ENCODE peak calls at places on chromosomes 16 and 17, in eight cellular contexts. One of them, this sample, is unnamed.
A peak's percentile ranks its signal among the peaks of the same experiment; 100 is the strongest.

GRCh38 chr16:720507-720989 is 398 bp upstream of the ANTKMT start:
- DNase-seq in IMR-90: peak; percentile 70
- DNase-seq in transverse colon: peak; percentile 46
- DNase-seq in uterus: peak; percentile 51
- DNase-seq in HCT116: no peak
- DNase-seq in esophagus squamous epithelium: no peak
- DNase-seq in body of pancreas: peak; percentile 44
- DNase-seq in breast epithelium: no peak
- DNase-seq in this sample: no peak

GRCh38 chr17:33436321-33436720 is 143.2 kb upstream of the ASIC2 start:
- DNase-seq in IMR-90: peak; percentile 9
- DNase-seq in transverse colon: no peak
- DNase-seq in uterus: no peak
- DNase-seq in HCT116: no peak
- DNase-seq in esophagus squamous epithelium: no peak
- DNase-seq in body of pancreas: no peak
- DNase-seq in breast epithelium: no peak
- DNase-seq in this sample: peak; percentile 45

GRCh38 chr16:83887564-83887963 is 11.4 kb upstream of the MLYCD start:
- DNase-seq in IMR-90: no peak
- DNase-seq in transverse colon: no peak
- DNase-seq in uterus: no peak
- DNase-seq in HCT116: no peak
- DNase-seq in esophagus squamous epithelium: no peak
- DNase-seq in body of pancreas: no peak
- DNase-seq in breast epithelium: no peak
- DNase-seq in this sample: no peak

GRCh38 chr16:3256876-3257465 is 538 bp upstream of the MEFV start:
- DNase-seq in IMR-90: peak; percentile 24
- DNase-seq in transverse colon: no peak
- DNase-seq in uterus: no peak
- DNase-seq in HCT116: no peak
- DNase-seq in esophagus squamous epithelium: no peak
- DNase-seq in body of pancreas: no peak
- DNase-seq in breast epithelium: no peak
- DNase-seq in this sample: no peak

GRCh38 chr17:57247261-57247660 is 9.1 kb upstream of the MSI2 start:
- DNase-seq in IMR-90: no peak
- DNase-seq in transverse colon: no peak
- DNase-seq in uterus: no peak
- DNase-seq in HCT116: no peak
- DNase-seq in esophagus squamous epithelium: no peak
- DNase-seq in body of pancreas: no peak
- DNase-seq in breast epithelium: no peak
- DNase-seq in this sample: no peak

GRCh38 chr17:43846221-43846712 is 709 bp upstream of the CD300LG start:
- DNase-seq in IMR-90: peak; percentile 58
- DNase-seq in transverse colon: peak; percentile 87
- DNase-seq in uterus: peak; percentile 85
- DNase-seq in HCT116: peak; percentile 70
- DNase-seq in esophagus squamous epithelium: no peak
- DNase-seq in body of pancreas: peak; percentile 89
- DNase-seq in breast epithelium: peak; percentile 66
- DNase-seq in this sample: peak; percentile 96

GRCh38 chr17:63488851-63489250 is 12.0 kb downstream of the ACE start:
- DNase-seq in IMR-90: no peak
- DNase-seq in transverse colon: no peak
- DNase-seq in uterus: no peak
- DNase-seq in HCT116: no peak
- DNase-seq in esophagus squamous epithelium: no peak
- DNase-seq in body of pancreas: no peak
- DNase-seq in breast epithelium: no peak
- DNase-seq in this sample: no peak

GRCh38 chr16:51327001-51327400 is 175.9 kb upstream of the SALL1 start:
- DNase-seq in IMR-90: peak; percentile 68
- DNase-seq in transverse colon: no peak
- DNase-seq in uterus: peak; percentile 45
- DNase-seq in HCT116: no peak
- DNase-seq in esophagus squamous epithelium: no peak
- DNase-seq in body of pancreas: no peak
- DNase-seq in breast epithelium: no peak
- DNase-seq in this sample: no peak

GRCh38 chr17:35809855-35810461 is 674 bp downstream of the TAF15 start:
- DNase-seq in IMR-90: peak; percentile 23
- DNase-seq in transverse colon: no peak
- DNase-seq in uterus: no peak
- DNase-seq in HCT116: no peak
- DNase-seq in esophagus squamous epithelium: no peak
- DNase-seq in body of pancreas: no peak
- DNase-seq in breast epithelium: no peak
- DNase-seq in this sample: no peak

GRCh38 chr17:28842282-28843012 is at the start of gene FAM222B:
- DNase-seq in IMR-90: peak; percentile 76
- DNase-seq in transverse colon: peak; percentile 86
- DNase-seq in uterus: peak; percentile 66
- DNase-seq in HCT116: peak; percentile 47
- DNase-seq in esophagus squamous epithelium: no peak
- DNase-seq in body of pancreas: peak; percentile 85
- DNase-seq in breast epithelium: peak; percentile 45
- DNase-seq in this sample: peak; percentile 95

GRCh38 chr16:13919330-13919682 is 648 bp upstream of the ERCC4 start:
- DNase-seq in IMR-90: peak; percentile 45
- DNase-seq in transverse colon: no peak
- DNase-seq in uterus: no peak
- DNase-seq in HCT116: peak; percentile 51
- DNase-seq in esophagus squamous epithelium: no peak
- DNase-seq in body of pancreas: peak; percentile 39
- DNase-seq in breast epithelium: no peak
- DNase-seq in this sample: no peak
- TF ChIP-seq CTCF in IMR-90: peak; percentile 51
- TF ChIP-seq CTCF in transverse colon: no peak
- TF ChIP-seq CTCF in uterus: no peak
- TF ChIP-seq CTCF in HCT116: no peak
- TF ChIP-seq CTCF in esophagus squamous epithelium: no peak
- TF ChIP-seq CTCF in body of pancreas: no peak
- TF ChIP-seq CTCF in breast epithelium: no peak
- TF ChIP-seq CTCF in this sample: no peak

GRCh38 chr16:88798073-88798472 is 5.5 kb upstream of the CDT1 start:
- DNase-seq in IMR-90: no peak
- DNase-seq in transverse colon: no peak
- DNase-seq in uterus: no peak
- DNase-seq in HCT116: no peak
- DNase-seq in esophagus squamous epithelium: no peak
- DNase-seq in body of pancreas: no peak
- DNase-seq in breast epithelium: no peak
- DNase-seq in this sample: no peak

GRCh38 chr16:88798772-88799455 is 4.7 kb upstream of the CDT1 start:
- DNase-seq in IMR-90: no peak
- DNase-seq in transverse colon: no peak
- DNase-seq in uterus: no peak
- DNase-seq in HCT116: no peak
- DNase-seq in esophagus squamous epithelium: no peak
- DNase-seq in body of pancreas: no peak
- DNase-seq in breast epithelium: no peak
- DNase-seq in this sample: no peak

GRCh38 chr16:88796278-88796677 is 7.3 kb upstream of the CDT1 start:
- DNase-seq in IMR-90: no peak
- DNase-seq in transverse colon: no peak
- DNase-seq in uterus: no peak
- DNase-seq in HCT116: no peak
- DNase-seq in esophagus squamous epithelium: no peak
- DNase-seq in body of pancreas: no peak
- DNase-seq in breast epithelium: no peak
- DNase-seq in this sample: no peak

GRCh38 chr16:88800277-88800592 is 3.4 kb upstream of the CDT1 start:
- DNase-seq in IMR-90: no peak
- DNase-seq in transverse colon: no peak
- DNase-seq in uterus: no peak
- DNase-seq in HCT116: no peak
- DNase-seq in esophagus squamous epithelium: no peak
- DNase-seq in body of pancreas: no peak
- DNase-seq in breast epithelium: no peak
- DNase-seq in this sample: no peak

DNA sequence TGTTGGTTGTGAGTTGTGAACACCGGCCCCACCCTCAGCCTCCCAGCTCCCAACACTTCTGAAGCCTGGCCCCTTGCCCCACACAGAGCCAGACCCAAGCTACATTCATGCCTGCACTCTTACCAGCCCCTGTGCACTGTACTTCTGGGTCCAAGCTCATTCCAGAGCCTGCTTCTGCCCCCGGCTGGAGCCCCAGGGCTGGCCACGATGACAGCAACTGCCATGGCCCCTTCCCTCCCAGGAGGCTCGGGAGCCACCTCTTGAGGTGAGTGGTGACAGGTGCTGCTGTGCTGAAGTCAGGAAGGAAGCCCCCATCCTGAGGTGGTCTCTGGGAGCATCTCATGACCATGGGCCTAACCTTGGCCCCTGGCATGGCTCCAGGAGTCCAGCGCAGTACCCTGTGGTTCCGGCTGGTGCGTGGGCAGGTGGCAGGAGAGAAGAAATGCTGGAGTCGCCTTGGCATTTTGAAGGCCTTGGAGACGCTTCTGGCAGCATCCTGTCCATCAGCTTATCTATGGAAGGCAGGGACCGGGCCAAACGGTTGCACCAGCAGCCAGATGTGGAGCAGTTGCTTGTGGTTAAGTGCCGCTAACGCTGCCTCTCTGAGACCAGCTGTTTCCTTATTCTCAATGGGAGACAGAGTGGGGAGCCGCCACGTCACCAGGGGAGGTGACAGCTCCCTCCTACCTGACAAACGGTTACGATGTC is 3.9 kb upstream of the CDT1 start:
- DNase-seq in IMR-90: no peak
- DNase-seq in transverse colon: no peak
- DNase-seq in uterus: no peak
- DNase-seq in HCT116: no peak
- DNase-seq in esophagus squamous epithelium: no peak
- DNase-seq in body of pancreas: no peak
- DNase-seq in breast epithelium: no peak
- DNase-seq in this sample: no peak
- H3K4me3 ChIP-seq in IMR-90: no peak overlapping the region
- H3K4me3 ChIP-seq in transverse colon: no peak overlapping the region
- H3K4me3 ChIP-seq in uterus: no peak overlapping the region
- H3K4me3 ChIP-seq in HCT116: no peak overlapping the region
- H3K4me3 ChIP-seq in esophagus squamous epithelium: no peak overlapping the region
- H3K4me3 ChIP-seq in body of pancreas: no peak overlapping the region
- H3K4me3 ChIP-seq in breast epithelium: no peak overlapping the region
- H3K4me3 ChIP-seq in this sample: no peak overlapping the region

DNA sequence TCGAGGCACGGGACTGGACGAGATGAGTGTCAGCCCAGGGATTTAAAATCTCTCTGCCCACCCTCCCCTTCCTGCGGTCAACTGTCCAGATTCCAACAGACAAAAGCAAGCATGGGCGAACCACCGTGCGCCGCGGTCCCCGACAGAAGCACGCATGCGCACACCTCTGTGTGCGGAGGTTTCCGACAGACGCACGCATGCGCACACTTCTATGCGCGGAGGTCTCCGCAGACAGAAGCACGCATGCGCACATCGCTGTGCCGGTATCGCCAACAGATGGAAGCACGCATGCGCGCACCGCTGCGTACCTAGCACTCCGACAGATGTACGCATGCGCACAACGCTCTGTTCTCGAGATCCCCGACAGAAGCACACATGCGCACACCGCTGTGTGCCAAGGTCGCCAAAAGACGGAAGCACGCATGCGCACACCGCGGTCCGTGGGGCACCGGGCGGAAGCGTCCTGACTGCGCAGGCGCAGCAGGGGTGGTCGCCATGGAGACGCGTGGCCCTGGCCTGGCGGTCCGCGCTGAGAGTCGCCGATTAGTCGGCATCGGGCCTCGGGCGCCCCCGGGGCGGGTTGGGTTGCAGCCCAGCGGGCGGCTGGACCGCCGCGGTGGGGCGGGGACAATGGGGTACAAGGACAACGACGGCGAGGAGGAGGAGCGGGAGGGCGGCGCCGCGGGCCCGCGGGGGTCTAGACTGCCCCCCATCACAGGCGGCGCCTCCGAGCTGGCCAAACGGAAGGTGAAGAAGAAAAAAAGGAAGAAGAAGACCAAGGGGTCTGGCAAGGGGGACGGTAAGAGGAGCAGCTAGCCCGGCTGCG is 57.5 kb upstream of the RPH3AL start:
- DNase-seq in IMR-90: peak; percentile 98
- DNase-seq in transverse colon: peak; percentile 100
- DNase-seq in uterus: peak; percentile 100
- DNase-seq in HCT116: peak; percentile 97
- DNase-seq in esophagus squamous epithelium: peak; percentile 92
- DNase-seq in body of pancreas: peak; percentile 100
- DNase-seq in breast epithelium: peak; percentile 99
- DNase-seq in this sample: peak; percentile 100
- TF ChIP-seq POLR2A in IMR-90: peak; percentile 60
- TF ChIP-seq POLR2A in transverse colon: peak; percentile 36
- TF ChIP-seq POLR2A in uterus: no peak
- TF ChIP-seq POLR2A in HCT116: peak; percentile 77
- TF ChIP-seq POLR2A in esophagus squamous epithelium: no peak
- TF ChIP-seq POLR2A in body of pancreas: peak; percentile 59
- TF ChIP-seq POLR2A in breast epithelium: no peak
- TF ChIP-seq POLR2A in this sample: no peak

DNA sequence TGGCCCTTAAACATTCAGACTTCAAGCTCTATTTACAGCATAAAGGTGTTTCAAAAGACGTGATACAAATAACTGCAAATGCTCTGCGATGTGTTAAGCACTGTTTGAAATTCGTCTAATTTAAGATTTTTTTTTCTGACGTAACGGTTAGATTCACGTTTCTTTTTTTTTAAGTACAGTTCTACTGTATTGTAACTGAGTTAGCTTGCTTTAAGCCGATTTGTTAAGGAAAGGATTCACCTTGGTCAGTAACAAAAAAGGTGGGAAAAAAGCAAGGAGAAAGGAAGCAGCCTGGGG is 681 bp upstream of the MAPT start:
- DNase-seq in IMR-90: no peak
- DNase-seq in transverse colon: no peak
- DNase-seq in uterus: no peak
- DNase-seq in HCT116: no peak
- DNase-seq in esophagus squamous epithelium: no peak
- DNase-seq in body of pancreas: no peak
- DNase-seq in breast epithelium: no peak
- DNase-seq in this sample: no peak
- TF ChIP-seq CTCF in IMR-90: no peak
- TF ChIP-seq CTCF in transverse colon: no peak
- TF ChIP-seq CTCF in uterus: no peak
- TF ChIP-seq CTCF in HCT116: no peak
- TF ChIP-seq CTCF in esophagus squamous epithelium: no peak
- TF ChIP-seq CTCF in body of pancreas: no peak
- TF ChIP-seq CTCF in breast epithelium: no peak
- TF ChIP-seq CTCF in this sample: no peak